ENCODE peak calls at places on chromosomes 6 and 20, in five cellular contexts. A is heart left ventricle, C is Peyer's patch, U is gastrocnemius medialis, P is lower leg skin. R is an unnamed sample.

GRCh38 chr20:38152175-38153010 is 12.7 kb downstream of the TGM2 start:
- DNase-seq in A (peak), C (peak), U (peak), P (peak), R (peak)

GRCh38 chr6:40387871-40388264 is 199.3 kb downstream of the LRFN2 start:
- DNase-seq in A (no peak), C (no peak), U (no peak), P (peak), R (no peak)

GRCh38 chr6:43228951-43229802 is at the start of gene DNPH1:
- DNase-seq in A (peak), C (peak), U (peak), P (peak), R (peak)

GRCh38 chr6:144349690-144350132 is 64.6 kb downstream of the UTRN start:
- DNase-seq in A (no peak), C (no peak), U (no peak), P (no peak), R (no peak)

GRCh38 chr20:47335251-47336012 is 21.1 kb downstream of the ZMYND8 start:
- DNase-seq in A (no peak), C (no peak), U (no peak), P (no peak), R (no peak)

GRCh38 chr6:11419763-11420453 is 117.6 kb upstream of the TMEM170B start:
- DNase-seq in A (no peak), C (no peak), U (no peak), P (no peak), R (no peak)

GRCh38 chr6:36025260-36025931 is 955 bp upstream of the SLC26A8 start:
- DNase-seq in A (no peak), C (no peak), U (no peak), P (no peak), R (no peak)

GRCh38 chr6:111861321-111861938 is 11.8 kb downstream of the FYN start:
- DNase-seq in A (no peak), C (no peak), U (no peak), P (no peak), R (no peak)

DNA sequence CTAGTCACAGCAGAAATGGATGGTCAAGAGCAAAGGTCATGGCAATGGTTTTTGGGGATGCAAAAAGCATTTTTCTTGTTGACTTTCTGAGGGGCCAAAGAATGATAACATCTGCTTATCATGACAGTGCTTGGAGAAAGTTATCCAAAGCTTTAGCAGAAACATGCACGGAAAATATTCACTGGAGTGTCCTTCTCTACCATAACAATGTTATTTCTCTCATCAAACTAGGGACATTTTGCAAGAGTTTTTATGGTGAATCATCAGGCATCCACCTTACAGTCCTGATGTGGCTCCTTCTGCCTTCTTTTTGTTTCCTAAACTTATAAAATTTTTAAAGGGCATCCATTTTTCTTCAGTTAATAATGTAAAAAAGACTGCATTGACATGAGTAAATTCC is 302.3 kb downstream of the HIVEP2 start:
- DNase-seq in A (no peak), C (no peak), U (no peak), P (no peak), R (no peak)
- H3K4me3 ChIP-seq in A (no peak), C (no peak), U (no peak), P (no peak), R (no peak)

GRCh38 chr20:19785173-19785799 is 27.2 kb downstream of the RIN2 start:
- DNase-seq in A (no peak), C (no peak), U (no peak), P (no peak), R (no peak)
- TF ChIP-seq CTCF in A (no peak), C (no peak), U (no peak), P (no peak), R (no peak)

GRCh38 chr6:127403636-127404035 is 55.6 kb downstream of the KIAA0408 start:
- DNase-seq in A (no peak), C (no peak), U (no peak), P (no peak), R (no peak)
- TF ChIP-seq POLR2A in A (no peak), C (no peak), U (no peak), P (no peak), R (no peak)

DNA sequence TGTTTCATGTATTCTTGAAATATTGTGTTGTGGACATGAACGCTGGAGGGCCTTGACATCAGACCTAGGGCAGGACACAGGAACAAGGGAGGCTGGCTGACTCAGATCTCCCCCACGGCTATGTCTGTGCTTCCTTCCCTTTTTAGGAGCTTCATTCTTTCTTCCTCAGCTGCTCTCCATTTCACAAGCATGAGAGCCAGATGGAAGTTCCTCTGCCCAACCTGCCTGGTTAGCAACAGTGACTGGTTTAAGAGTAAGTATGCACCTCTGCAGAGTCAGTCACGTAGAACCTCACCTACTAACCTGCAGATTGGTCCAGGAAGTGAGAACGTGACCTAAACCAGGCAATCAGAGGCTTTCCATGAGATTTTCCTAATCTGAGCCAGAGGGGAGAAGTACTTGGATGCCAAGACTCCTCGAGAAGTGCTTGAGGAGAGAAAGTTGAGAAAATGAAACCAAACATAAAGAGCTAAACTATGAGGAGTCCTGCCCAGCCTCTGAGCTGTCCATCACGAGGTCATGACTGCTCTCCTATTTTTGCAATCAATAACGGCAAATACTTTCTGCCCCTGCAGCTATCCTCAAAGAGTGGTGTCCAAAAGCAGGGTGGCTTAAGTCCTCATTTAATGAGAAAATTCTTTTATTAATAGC is 465.2 kb upstream of the CITED2 start:
- DNase-seq in A (no peak), C (no peak), U (peak), P (peak), R (no peak)
- H3K4me3 ChIP-seq in A (peak), C (no peak), U (no peak), P (no peak), R (no peak)

DNA sequence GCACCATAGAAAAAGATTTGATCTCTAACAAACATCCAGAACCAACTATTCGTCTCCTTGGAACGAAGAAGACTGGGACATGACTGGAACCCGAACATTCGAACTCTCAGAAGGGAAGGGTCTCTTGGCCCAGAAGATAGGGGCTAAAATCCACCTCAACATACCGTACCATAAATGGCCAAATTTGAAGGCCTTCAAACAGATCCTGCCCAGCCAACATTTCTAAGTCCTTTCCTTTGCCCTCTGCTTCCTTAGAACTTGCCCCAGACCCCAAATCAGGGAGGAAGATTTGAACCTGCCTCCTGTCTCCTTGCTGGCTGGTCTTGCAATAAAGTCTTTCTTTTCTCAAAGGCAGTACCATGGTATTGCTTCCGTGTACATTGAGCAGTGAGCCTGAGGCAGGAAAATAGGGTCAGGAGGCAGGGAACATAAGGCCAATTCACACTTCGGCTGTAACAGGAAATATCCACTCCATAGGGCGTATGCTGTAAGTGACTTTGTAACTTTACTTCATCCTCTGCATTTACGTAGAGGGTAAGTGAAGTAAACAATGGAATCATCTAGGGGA is 1.8 kb upstream of the PXDC1 start:
- DNase-seq in A (no peak), C (no peak), U (no peak), P (no peak), R (no peak)
- TF ChIP-seq CTCF in A (no peak), C (no peak), U (no peak), P (no peak), R (no peak)

GRCh38 chr20:63216041-63216848 is at the start of gene YTHDF1:
- DNase-seq in A (peak), C (peak), U (peak), P (peak), R (peak)
- TF ChIP-seq POLR2A in A (no peak), C (peak), U (peak), P (no peak), R (peak)

GRCh38 chr6:136739501-136739900 is 52.8 kb downstream of the MAP3K5 start:
- DNase-seq in A (no peak), C (no peak), U (no peak), P (no peak), R (no peak)

GRCh38 chr6:136742125-136742524 is 50.2 kb downstream of the MAP3K5 start:
- DNase-seq in A (no peak), C (no peak), U (no peak), P (no peak), R (no peak)

GRCh38 chr6:136738178-136739057 is 53.9 kb downstream of the MAP3K5 start:
- DNase-seq in A (no peak), C (no peak), U (no peak), P (no peak), R (no peak)

GRCh38 chr6:136739071-136739470 is 53.2 kb downstream of the MAP3K5 start:
- DNase-seq in A (no peak), C (no peak), U (no peak), P (no peak), R (no peak)

GRCh38 chr6:136740050-136740974 is 52.0 kb downstream of the MAP3K5 start:
- DNase-seq in A (no peak), C (no peak), U (no peak), P (no peak), R (no peak)
- H3K4me3 ChIP-seq in A (no peak), C (no peak), U (no peak), P (no peak), R (no peak)

GRCh38 chr20:44288252-44288651 is 22.8 kb downstream of the FITM2 start:
- DNase-seq in A (no peak), C (no peak), U (no peak), P (no peak), R (no peak)
- TF ChIP-seq CTCF in A (no peak), C (peak), U (no peak), P (no peak), R (no peak)

R was measured in thyroid gland.